ENCODE peak calls at places on chromosomes 1 and 21, in five cellular contexts. One of them, this sample, is unnamed.

GRCh38 chr1:155324717-155325595 is 4.3 kb downstream of the RUSC1 start:
- DNase-seq in Right ventricle myocardium inferior: peak
- DNase-seq in adipocyte: peak
- DNase-seq in stimulated activated CD8-positive, alpha-beta memory T cell treated with anti-CD3 and anti-CD28 coated beads, Interleukin-4, amount 100 ng/mL, for 24 hours: no peak
- DNase-seq in Peyer's patch: peak
- DNase-seq in this sample: peak

GRCh38 chr1:179318501-179318900 is 24.9 kb downstream of the SOAT1 start:
- DNase-seq in Right ventricle myocardium inferior: no peak
- DNase-seq in adipocyte: no peak
- DNase-seq in Peyer's patch: no peak
- DNase-seq in stimulated activated CD8-positive, alpha-beta memory T cell treated with anti-CD3 and anti-CD28 coated beads, Interleukin-4, amount 100 ng/mL, for 24 hours: no peak
- DNase-seq in this sample: no peak

GRCh38 chr1:27235827-27236226 is 1.4 kb downstream of the WDTC1 start:
- DNase-seq in Peyer's patch: no peak
- DNase-seq in stimulated activated CD8-positive, alpha-beta memory T cell treated with anti-CD3 and anti-CD28 coated beads, Interleukin-4, amount 100 ng/mL, for 24 hours: no peak
- DNase-seq in adipocyte: peak
- DNase-seq in Right ventricle myocardium inferior: no peak
- DNase-seq in this sample: no peak

GRCh38 chr1:247338723-247339270 is 7.1 kb upstream of the ZNF496 start:
- DNase-seq in adipocyte: peak
- DNase-seq in Right ventricle myocardium inferior: no peak
- DNase-seq in Peyer's patch: no peak
- DNase-seq in stimulated activated CD8-positive, alpha-beta memory T cell treated with anti-CD3 and anti-CD28 coated beads, Interleukin-4, amount 100 ng/mL, for 24 hours: no peak
- DNase-seq in this sample: no peak

GRCh38 chr1:22562584-22563551 is at the start of gene EPHA8:
- DNase-seq in Peyer's patch: no peak
- DNase-seq in stimulated activated CD8-positive, alpha-beta memory T cell treated with anti-CD3 and anti-CD28 coated beads, Interleukin-4, amount 100 ng/mL, for 24 hours: no peak
- DNase-seq in adipocyte: no peak
- DNase-seq in Right ventricle myocardium inferior: no peak
- DNase-seq in this sample: no peak

GRCh38 chr21:33481314-33481943 is 1.7 kb upstream of the TMEM50B start:
- DNase-seq in adipocyte: no peak
- DNase-seq in Right ventricle myocardium inferior: no peak
- DNase-seq in stimulated activated CD8-positive, alpha-beta memory T cell treated with anti-CD3 and anti-CD28 coated beads, Interleukin-4, amount 100 ng/mL, for 24 hours: no peak
- DNase-seq in Peyer's patch: no peak
- DNase-seq in this sample: no peak

GRCh38 chr1:205286335-205286950 is 35.1 kb downstream of the NUAK2 start:
- DNase-seq in Peyer's patch: peak
- DNase-seq in stimulated activated CD8-positive, alpha-beta memory T cell treated with anti-CD3 and anti-CD28 coated beads, Interleukin-4, amount 100 ng/mL, for 24 hours: peak
- DNase-seq in adipocyte: no peak
- DNase-seq in Right ventricle myocardium inferior: no peak
- DNase-seq in this sample: no peak

GRCh38 chr1:115314765-115315164 is 23.3 kb downstream of the NGF start:
- DNase-seq in stimulated activated CD8-positive, alpha-beta memory T cell treated with anti-CD3 and anti-CD28 coated beads, Interleukin-4, amount 100 ng/mL, for 24 hours: no peak
- DNase-seq in adipocyte: peak
- DNase-seq in Right ventricle myocardium inferior: no peak
- DNase-seq in Peyer's patch: no peak
- DNase-seq in this sample: no peak

GRCh38 chr1:200178340-200178739 is 150.8 kb downstream of the NR5A2 start:
- DNase-seq in stimulated activated CD8-positive, alpha-beta memory T cell treated with anti-CD3 and anti-CD28 coated beads, Interleukin-4, amount 100 ng/mL, for 24 hours: no peak
- DNase-seq in Peyer's patch: no peak
- DNase-seq in Right ventricle myocardium inferior: no peak
- DNase-seq in adipocyte: no peak
- DNase-seq in this sample: no peak

GRCh38 chr1:61612600-61612999 is 112.3 kb downstream of the TM2D1 start:
- DNase-seq in stimulated activated CD8-positive, alpha-beta memory T cell treated with anti-CD3 and anti-CD28 coated beads, Interleukin-4, amount 100 ng/mL, for 24 hours: no peak
- DNase-seq in Peyer's patch: no peak
- DNase-seq in adipocyte: no peak
- DNase-seq in Right ventricle myocardium inferior: no peak
- DNase-seq in this sample: no peak

GRCh38 chr1:188140958-188141357 is 1312.2 kb downstream of the PLA2G4A start:
- DNase-seq in Peyer's patch: no peak
- DNase-seq in stimulated activated CD8-positive, alpha-beta memory T cell treated with anti-CD3 and anti-CD28 coated beads, Interleukin-4, amount 100 ng/mL, for 24 hours: no peak
- DNase-seq in adipocyte: no peak
- DNase-seq in Right ventricle myocardium inferior: no peak
- DNase-seq in this sample: no peak

GRCh38 chr1:118151312-118151937 is 33.6 kb downstream of the SPAG17 start:
- DNase-seq in Peyer's patch: peak
- DNase-seq in stimulated activated CD8-positive, alpha-beta memory T cell treated with anti-CD3 and anti-CD28 coated beads, Interleukin-4, amount 100 ng/mL, for 24 hours: no peak
- DNase-seq in adipocyte: peak
- DNase-seq in Right ventricle myocardium inferior: peak
- DNase-seq in this sample: peak

GRCh38 chr1:154943649-154944421 is 7.3 kb upstream of the PMVK start:
- DNase-seq in Right ventricle myocardium inferior: no peak
- DNase-seq in stimulated activated CD8-positive, alpha-beta memory T cell treated with anti-CD3 and anti-CD28 coated beads, Interleukin-4, amount 100 ng/mL, for 24 hours: no peak
- DNase-seq in Peyer's patch: peak
- DNase-seq in adipocyte: peak
- DNase-seq in this sample: peak

GRCh38 chr1:206658264-206658980 is 23.1 kb downstream of the DYRK3 start:
- DNase-seq in Peyer's patch: peak
- DNase-seq in adipocyte: peak
- DNase-seq in Right ventricle myocardium inferior: peak
- DNase-seq in stimulated activated CD8-positive, alpha-beta memory T cell treated with anti-CD3 and anti-CD28 coated beads, Interleukin-4, amount 100 ng/mL, for 24 hours: no peak
- DNase-seq in this sample: peak

GRCh38 chr1:35595684-35596083 is 22.6 kb downstream of the TFAP2E start:
- DNase-seq in adipocyte: no peak
- DNase-seq in Peyer's patch: no peak
- DNase-seq in Right ventricle myocardium inferior: no peak
- DNase-seq in stimulated activated CD8-positive, alpha-beta memory T cell treated with anti-CD3 and anti-CD28 coated beads, Interleukin-4, amount 100 ng/mL, for 24 hours: no peak
- DNase-seq in this sample: no peak

GRCh38 chr21:20971296-20971921 is 26.8 kb upstream of the NCAM2 start:
- DNase-seq in Right ventricle myocardium inferior: peak
- DNase-seq in stimulated activated CD8-positive, alpha-beta memory T cell treated with anti-CD3 and anti-CD28 coated beads, Interleukin-4, amount 100 ng/mL, for 24 hours: no peak
- DNase-seq in adipocyte: peak
- DNase-seq in Peyer's patch: no peak
- DNase-seq in this sample: peak

GRCh38 chr21:34890724-34891609 is 158.1 kb downstream of the RUNX1 start:
- DNase-seq in Peyer's patch: peak
- DNase-seq in stimulated activated CD8-positive, alpha-beta memory T cell treated with anti-CD3 and anti-CD28 coated beads, Interleukin-4, amount 100 ng/mL, for 24 hours: peak
- DNase-seq in adipocyte: peak
- DNase-seq in Right ventricle myocardium inferior: peak
- DNase-seq in this sample: no peak

GRCh38 chr21:34021726-34022125 is 51.7 kb upstream of the MRPS6 start:
- DNase-seq in Right ventricle myocardium inferior: no peak
- DNase-seq in stimulated activated CD8-positive, alpha-beta memory T cell treated with anti-CD3 and anti-CD28 coated beads, Interleukin-4, amount 100 ng/mL, for 24 hours: no peak
- DNase-seq in adipocyte: no peak
- DNase-seq in Peyer's patch: no peak
- DNase-seq in this sample: no peak

GRCh38 chr1:150981805-150982712 is at the start of gene ANXA9:
- DNase-seq in Right ventricle myocardium inferior: no peak
- DNase-seq in stimulated activated CD8-positive, alpha-beta memory T cell treated with anti-CD3 and anti-CD28 coated beads, Interleukin-4, amount 100 ng/mL, for 24 hours: no peak
- DNase-seq in Peyer's patch: peak
- DNase-seq in adipocyte: no peak
- DNase-seq in this sample: no peak

GRCh38 chr1:22225858-22226584 is 83.1 kb upstream of the WNT4 start:
- DNase-seq in Right ventricle myocardium inferior: no peak
- DNase-seq in Peyer's patch: no peak
- DNase-seq in stimulated activated CD8-positive, alpha-beta memory T cell treated with anti-CD3 and anti-CD28 coated beads, Interleukin-4, amount 100 ng/mL, for 24 hours: no peak
- DNase-seq in adipocyte: no peak
- DNase-seq in this sample: no peak

GRCh38 chr1:1090424-1091343 is 16.6 kb upstream of the RNF223 start:
- DNase-seq in Right ventricle myocardium inferior: no peak
- DNase-seq in adipocyte: no peak
- DNase-seq in Peyer's patch: no peak
- DNase-seq in stimulated activated CD8-positive, alpha-beta memory T cell treated with anti-CD3 and anti-CD28 coated beads, Interleukin-4, amount 100 ng/mL, for 24 hours: no peak
- DNase-seq in this sample: no peak

GRCh38 chr1:206004821-206005220 is 1.6 kb upstream of the RAB7B start:
- DNase-seq in Peyer's patch: no peak
- DNase-seq in adipocyte: no peak
- DNase-seq in Right ventricle myocardium inferior: no peak
- DNase-seq in stimulated activated CD8-positive, alpha-beta memory T cell treated with anti-CD3 and anti-CD28 coated beads, Interleukin-4, amount 100 ng/mL, for 24 hours: no peak
- DNase-seq in this sample: no peak

GRCh38 chr1:148263128-148263905 is 111.2 kb upstream of the NBPF11 start:
- DNase-seq in adipocyte: peak
- DNase-seq in Right ventricle myocardium inferior: no peak
- DNase-seq in stimulated activated CD8-positive, alpha-beta memory T cell treated with anti-CD3 and anti-CD28 coated beads, Interleukin-4, amount 100 ng/mL, for 24 hours: peak
- DNase-seq in Peyer's patch: peak
- DNase-seq in this sample: peak